ENCODE peak calls at places on chromosomes 3 and 15, in ten cellular contexts. One of them, this sample, is unnamed.

GRCh38 chr15:100032358-100033080 is 299.3 kb upstream of the LYSMD4 start:
- DNase-seq in uterus: no peak
- DNase-seq in astrocyte of the spinal cord: peak; percentile 49
- DNase-seq in fibroblast of the aortic adventitia: peak; percentile 6
- DNase-seq in fibroblast of pulmonary artery: peak; percentile 8
- DNase-seq in dorsolateral prefrontal cortex: no peak
- DNase-seq in mammary epithelial cell: no peak
- DNase-seq in esophagus muscularis mucosa: no peak
- DNase-seq in brain microvascular endothelial cell: peak; percentile 17
- DNase-seq in HFF-Myc: no peak
- DNase-seq in this sample: no peak

GRCh38 chr3:66527253-66527652 is 26.4 kb upstream of the LRIG1 start:
- DNase-seq in uterus: no peak
- DNase-seq in astrocyte of the spinal cord: no peak
- DNase-seq in fibroblast of the aortic adventitia: no peak
- DNase-seq in fibroblast of pulmonary artery: no peak
- DNase-seq in dorsolateral prefrontal cortex: no peak
- DNase-seq in mammary epithelial cell: no peak
- DNase-seq in esophagus muscularis mucosa: no peak
- DNase-seq in brain microvascular endothelial cell: no peak
- DNase-seq in HFF-Myc: no peak
- DNase-seq in this sample: no peak

GRCh38 chr3:195169011-195169410 is 101.9 kb downstream of the XXYLT1 start:
- DNase-seq in uterus: no peak
- DNase-seq in astrocyte of the spinal cord: no peak
- DNase-seq in fibroblast of the aortic adventitia: no peak
- DNase-seq in fibroblast of pulmonary artery: no peak
- DNase-seq in dorsolateral prefrontal cortex: no peak
- DNase-seq in mammary epithelial cell: no peak
- DNase-seq in esophagus muscularis mucosa: no peak
- DNase-seq in brain microvascular endothelial cell: no peak
- DNase-seq in HFF-Myc: no peak
- DNase-seq in this sample: no peak

GRCh38 chr3:69433938-69434263 is 48.0 kb upstream of the FRMD4B start:
- DNase-seq in uterus: no peak
- DNase-seq in astrocyte of the spinal cord: no peak
- DNase-seq in fibroblast of the aortic adventitia: no peak
- DNase-seq in fibroblast of pulmonary artery: no peak
- DNase-seq in dorsolateral prefrontal cortex: no peak
- DNase-seq in mammary epithelial cell: peak; percentile 45
- DNase-seq in esophagus muscularis mucosa: no peak
- DNase-seq in brain microvascular endothelial cell: no peak
- DNase-seq in HFF-Myc: no peak
- DNase-seq in this sample: no peak

GRCh38 chr3:156576887-156577427 is 22.0 kb upstream of the SSR3 start:
- DNase-seq in uterus: no peak
- DNase-seq in astrocyte of the spinal cord: no peak
- DNase-seq in fibroblast of the aortic adventitia: no peak
- DNase-seq in fibroblast of pulmonary artery: peak; percentile 25
- DNase-seq in dorsolateral prefrontal cortex: no peak
- DNase-seq in mammary epithelial cell: no peak
- DNase-seq in esophagus muscularis mucosa: no peak
- DNase-seq in brain microvascular endothelial cell: no peak
- DNase-seq in HFF-Myc: no peak
- DNase-seq in this sample: peak; percentile 35

GRCh38 chr15:25795712-25796111 is 67.4 kb downstream of the ATP10A start:
- DNase-seq in uterus: no peak
- DNase-seq in astrocyte of the spinal cord: no peak
- DNase-seq in fibroblast of the aortic adventitia: no peak
- DNase-seq in fibroblast of pulmonary artery: no peak
- DNase-seq in dorsolateral prefrontal cortex: peak; percentile 4
- DNase-seq in mammary epithelial cell: no peak
- DNase-seq in esophagus muscularis mucosa: peak; percentile 29
- DNase-seq in brain microvascular endothelial cell: no peak
- DNase-seq in HFF-Myc: no peak
- DNase-seq in this sample: no peak

GRCh38 chr3:20811631-20812030 is 625.6 kb upstream of the SGO1 start:
- DNase-seq in uterus: no peak
- DNase-seq in astrocyte of the spinal cord: no peak
- DNase-seq in fibroblast of the aortic adventitia: no peak
- DNase-seq in fibroblast of pulmonary artery: no peak
- DNase-seq in dorsolateral prefrontal cortex: no peak
- DNase-seq in mammary epithelial cell: no peak
- DNase-seq in esophagus muscularis mucosa: no peak
- DNase-seq in brain microvascular endothelial cell: no peak
- DNase-seq in HFF-Myc: no peak
- DNase-seq in this sample: no peak

GRCh38 chr3:36792342-36792741 is 28.0 kb upstream of the DCLK3 start:
- DNase-seq in uterus: no peak
- DNase-seq in astrocyte of the spinal cord: peak; percentile 22
- DNase-seq in fibroblast of the aortic adventitia: peak; percentile 39
- DNase-seq in fibroblast of pulmonary artery: peak; percentile 47
- DNase-seq in dorsolateral prefrontal cortex: no peak
- DNase-seq in mammary epithelial cell: peak; percentile 27
- DNase-seq in esophagus muscularis mucosa: peak; percentile 45
- DNase-seq in brain microvascular endothelial cell: peak; percentile 43
- DNase-seq in HFF-Myc: no peak
- DNase-seq in this sample: no peak

GRCh38 chr3:56926513-56927282 is 124.9 kb upstream of the ARHGEF3 start:
- DNase-seq in uterus: peak; percentile 46
- DNase-seq in astrocyte of the spinal cord: peak; percentile 78
- DNase-seq in fibroblast of the aortic adventitia: peak; percentile 89
- DNase-seq in fibroblast of pulmonary artery: peak; percentile 57
- DNase-seq in dorsolateral prefrontal cortex: no peak
- DNase-seq in mammary epithelial cell: peak; percentile 95
- DNase-seq in esophagus muscularis mucosa: no peak
- DNase-seq in brain microvascular endothelial cell: peak; percentile 77
- DNase-seq in HFF-Myc: no peak
- DNase-seq in this sample: no peak

GRCh38 chr3:142270407-142270806 is 45.0 kb upstream of the GK5 start:
- DNase-seq in uterus: no peak
- DNase-seq in astrocyte of the spinal cord: no peak
- DNase-seq in fibroblast of the aortic adventitia: no peak
- DNase-seq in fibroblast of pulmonary artery: no peak
- DNase-seq in dorsolateral prefrontal cortex: no peak
- DNase-seq in mammary epithelial cell: no peak
- DNase-seq in esophagus muscularis mucosa: no peak
- DNase-seq in brain microvascular endothelial cell: no peak
- DNase-seq in HFF-Myc: no peak
- DNase-seq in this sample: no peak

GRCh38 chr15:95295905-95296618 is 1034.4 kb upstream of the NR2F2 start:
- DNase-seq in uterus: no peak
- DNase-seq in astrocyte of the spinal cord: no peak
- DNase-seq in fibroblast of the aortic adventitia: peak; percentile 57
- DNase-seq in fibroblast of pulmonary artery: no peak
- DNase-seq in dorsolateral prefrontal cortex: no peak
- DNase-seq in mammary epithelial cell: no peak
- DNase-seq in esophagus muscularis mucosa: no peak
- DNase-seq in brain microvascular endothelial cell: no peak
- DNase-seq in HFF-Myc: no peak
- DNase-seq in this sample: no peak

GRCh38 chr15:63086967-63087366 is 34.7 kb upstream of the LACTB start:
- DNase-seq in uterus: no peak
- DNase-seq in astrocyte of the spinal cord: no peak
- DNase-seq in fibroblast of the aortic adventitia: no peak
- DNase-seq in fibroblast of pulmonary artery: no peak
- DNase-seq in dorsolateral prefrontal cortex: no peak
- DNase-seq in mammary epithelial cell: no peak
- DNase-seq in esophagus muscularis mucosa: no peak
- DNase-seq in brain microvascular endothelial cell: no peak
- DNase-seq in HFF-Myc: peak; percentile 16
- DNase-seq in this sample: no peak

DNA sequence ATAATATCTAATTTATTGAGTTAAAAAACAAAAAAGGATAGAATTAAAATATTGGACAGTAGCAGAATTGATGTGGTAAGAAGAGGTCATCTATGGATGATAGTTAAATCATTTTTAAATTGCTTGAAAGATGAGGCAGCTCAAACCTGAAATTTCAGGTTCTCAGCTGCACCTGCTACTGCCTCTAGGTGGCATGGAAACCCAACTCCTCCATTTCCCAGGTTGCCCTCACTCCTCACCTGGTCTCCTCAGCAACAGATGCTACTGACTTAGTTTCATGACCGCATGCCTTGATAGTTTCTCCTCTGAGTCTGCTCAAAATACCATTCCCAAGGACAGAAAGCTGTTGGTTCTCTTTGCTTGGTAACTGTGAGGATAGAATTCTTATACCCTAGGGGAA is 148.1 kb downstream of the ABHD5 start:
- DNase-seq in uterus: no peak
- DNase-seq in astrocyte of the spinal cord: no peak
- DNase-seq in fibroblast of the aortic adventitia: no peak
- DNase-seq in fibroblast of pulmonary artery: no peak
- DNase-seq in dorsolateral prefrontal cortex: no peak
- DNase-seq in mammary epithelial cell: peak; percentile 14
- DNase-seq in esophagus muscularis mucosa: no peak
- DNase-seq in brain microvascular endothelial cell: no peak
- DNase-seq in HFF-Myc: no peak
- DNase-seq in this sample: no peak
- TF ChIP-seq CTCF in uterus: no peak
- TF ChIP-seq CTCF in astrocyte of the spinal cord: peak; percentile 24
- TF ChIP-seq CTCF in fibroblast of the aortic adventitia: peak; percentile 15
- TF ChIP-seq CTCF in fibroblast of pulmonary artery: no peak
- TF ChIP-seq CTCF in dorsolateral prefrontal cortex: no peak
- TF ChIP-seq CTCF in mammary epithelial cell: peak; percentile 47
- TF ChIP-seq CTCF in esophagus muscularis mucosa: no peak
- TF ChIP-seq CTCF in brain microvascular endothelial cell: peak; percentile 29
- TF ChIP-seq CTCF in HFF-Myc: no peak
- TF ChIP-seq CTCF in this sample: peak; percentile 37

DNA sequence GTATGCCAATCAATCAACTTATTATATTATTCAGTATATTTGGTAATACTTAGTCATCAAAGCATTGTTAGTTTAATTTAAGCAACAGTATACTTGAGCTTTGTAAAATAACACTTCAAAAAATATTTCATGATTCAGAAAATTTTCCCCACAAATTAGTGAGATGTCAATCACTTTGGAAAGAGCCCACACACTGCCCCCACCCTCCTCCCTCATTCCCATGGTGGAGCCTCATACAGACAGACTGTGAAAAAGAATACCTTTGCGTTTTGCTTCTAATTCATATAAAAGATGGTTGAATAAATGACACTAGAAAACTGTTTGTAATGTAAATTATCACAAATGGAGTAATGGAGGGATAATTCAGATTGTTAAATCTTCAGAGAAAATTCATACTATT is 43.3 kb upstream of the MYO5C start:
- DNase-seq in uterus: no peak
- DNase-seq in astrocyte of the spinal cord: no peak
- DNase-seq in fibroblast of the aortic adventitia: no peak
- DNase-seq in fibroblast of pulmonary artery: no peak
- DNase-seq in dorsolateral prefrontal cortex: no peak
- DNase-seq in mammary epithelial cell: no peak
- DNase-seq in esophagus muscularis mucosa: no peak
- DNase-seq in brain microvascular endothelial cell: no peak
- DNase-seq in HFF-Myc: no peak
- DNase-seq in this sample: no peak
- H3K4me3 ChIP-seq in uterus: no peak overlapping the region
- H3K4me3 ChIP-seq in astrocyte of the spinal cord: no peak overlapping the region
- H3K4me3 ChIP-seq in fibroblast of the aortic adventitia: no peak overlapping the region
- H3K4me3 ChIP-seq in fibroblast of pulmonary artery: no peak overlapping the region
- H3K4me3 ChIP-seq in dorsolateral prefrontal cortex: no peak overlapping the region
- H3K4me3 ChIP-seq in mammary epithelial cell: no peak overlapping the region
- H3K4me3 ChIP-seq in esophagus muscularis mucosa: no peak overlapping the region
- H3K4me3 ChIP-seq in brain microvascular endothelial cell: no peak overlapping the region
- H3K4me3 ChIP-seq in HFF-Myc: no peak overlapping the region
- H3K4me3 ChIP-seq in this sample: no peak overlapping the region

DNA sequence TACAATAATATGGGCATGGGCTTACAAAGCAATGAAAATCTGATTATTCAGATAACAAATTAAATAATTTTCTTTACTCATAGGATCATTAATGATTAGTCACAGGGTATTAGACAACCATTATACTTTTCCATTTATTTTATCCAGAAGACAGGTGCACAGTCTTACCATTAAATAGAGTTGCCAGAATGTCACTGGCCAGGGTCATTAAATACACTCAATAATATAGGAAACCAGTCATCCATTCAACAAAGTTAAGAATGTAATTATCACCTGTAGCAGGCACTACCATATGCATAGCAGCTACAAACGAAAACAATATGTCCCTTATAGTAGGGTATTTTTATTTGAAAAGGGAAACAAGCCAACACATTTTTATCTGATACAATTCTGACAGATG is 16.1 kb downstream of the ROBO1 start:
- DNase-seq in uterus: no peak
- DNase-seq in astrocyte of the spinal cord: no peak
- DNase-seq in fibroblast of the aortic adventitia: no peak
- DNase-seq in fibroblast of pulmonary artery: no peak
- DNase-seq in dorsolateral prefrontal cortex: no peak
- DNase-seq in mammary epithelial cell: no peak
- DNase-seq in esophagus muscularis mucosa: no peak
- DNase-seq in brain microvascular endothelial cell: no peak
- DNase-seq in HFF-Myc: no peak
- DNase-seq in this sample: no peak
- TF ChIP-seq CTCF in uterus: no peak
- TF ChIP-seq CTCF in astrocyte of the spinal cord: no peak
- TF ChIP-seq CTCF in fibroblast of the aortic adventitia: no peak
- TF ChIP-seq CTCF in fibroblast of pulmonary artery: no peak
- TF ChIP-seq CTCF in dorsolateral prefrontal cortex: no peak
- TF ChIP-seq CTCF in mammary epithelial cell: no peak
- TF ChIP-seq CTCF in esophagus muscularis mucosa: no peak
- TF ChIP-seq CTCF in brain microvascular endothelial cell: no peak
- TF ChIP-seq CTCF in HFF-Myc: no peak
- TF ChIP-seq CTCF in this sample: no peak

GRCh38 chr3:47266709-47267489 is 15.7 kb downstream of the KIF9 start:
- DNase-seq in uterus: peak; percentile 87
- DNase-seq in astrocyte of the spinal cord: peak; percentile 92
- DNase-seq in fibroblast of the aortic adventitia: peak; percentile 96
- DNase-seq in fibroblast of pulmonary artery: peak; percentile 96
- DNase-seq in dorsolateral prefrontal cortex: peak; percentile 51
- DNase-seq in mammary epithelial cell: peak; percentile 93
- DNase-seq in esophagus muscularis mucosa: no peak
- DNase-seq in brain microvascular endothelial cell: peak; percentile 94
- DNase-seq in HFF-Myc: peak; percentile 98
- DNase-seq in this sample: no peak

GRCh38 chr3:47265725-47266480 is 16.7 kb downstream of the KIF9 start:
- DNase-seq in uterus: no peak
- DNase-seq in astrocyte of the spinal cord: no peak
- DNase-seq in fibroblast of the aortic adventitia: no peak
- DNase-seq in fibroblast of pulmonary artery: no peak
- DNase-seq in dorsolateral prefrontal cortex: no peak
- DNase-seq in mammary epithelial cell: no peak
- DNase-seq in esophagus muscularis mucosa: no peak
- DNase-seq in brain microvascular endothelial cell: no peak
- DNase-seq in HFF-Myc: no peak
- DNase-seq in this sample: no peak

GRCh38 chr3:47265008-47265407 is 17.6 kb downstream of the KIF9 start:
- DNase-seq in uterus: no peak
- DNase-seq in astrocyte of the spinal cord: no peak
- DNase-seq in fibroblast of the aortic adventitia: no peak
- DNase-seq in fibroblast of pulmonary artery: no peak
- DNase-seq in dorsolateral prefrontal cortex: no peak
- DNase-seq in mammary epithelial cell: no peak
- DNase-seq in esophagus muscularis mucosa: no peak
- DNase-seq in brain microvascular endothelial cell: no peak
- DNase-seq in HFF-Myc: no peak
- DNase-seq in this sample: no peak

DNA sequence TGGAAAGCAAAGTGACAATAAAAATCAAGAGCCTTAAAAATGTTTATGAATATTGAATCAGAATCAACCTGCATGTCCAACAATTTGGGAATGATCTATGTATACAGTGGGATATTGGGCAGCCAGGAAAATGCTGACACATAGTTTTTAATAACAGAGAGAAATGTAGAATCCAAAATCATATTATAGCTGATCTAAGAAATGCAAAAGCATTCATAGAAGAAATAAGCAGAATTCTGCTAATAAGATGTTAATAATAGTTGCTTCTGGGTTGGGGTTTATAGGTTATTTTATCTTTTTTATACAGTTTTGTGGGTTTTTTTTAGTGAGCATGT is 15.1 kb downstream of the KIF9 start:
- DNase-seq in uterus: no peak
- DNase-seq in astrocyte of the spinal cord: no peak
- DNase-seq in fibroblast of the aortic adventitia: no peak
- DNase-seq in fibroblast of pulmonary artery: no peak
- DNase-seq in dorsolateral prefrontal cortex: no peak
- DNase-seq in mammary epithelial cell: no peak
- DNase-seq in esophagus muscularis mucosa: no peak
- DNase-seq in brain microvascular endothelial cell: no peak
- DNase-seq in HFF-Myc: no peak
- DNase-seq in this sample: no peak
- H3K4me3 ChIP-seq in uterus: no peak overlapping the region
- H3K4me3 ChIP-seq in astrocyte of the spinal cord: no peak overlapping the region
- H3K4me3 ChIP-seq in fibroblast of the aortic adventitia: no peak overlapping the region
- H3K4me3 ChIP-seq in fibroblast of pulmonary artery: no peak overlapping the region
- H3K4me3 ChIP-seq in dorsolateral prefrontal cortex: no peak overlapping the region
- H3K4me3 ChIP-seq in mammary epithelial cell: no peak overlapping the region
- H3K4me3 ChIP-seq in esophagus muscularis mucosa: no peak overlapping the region
- H3K4me3 ChIP-seq in brain microvascular endothelial cell: no peak overlapping the region
- H3K4me3 ChIP-seq in HFF-Myc: no peak overlapping the region
- H3K4me3 ChIP-seq in this sample: no peak overlapping the region

This sample was measured in Caco-2.